ENCODE peak calls at places on chromosomes 2 and 18, in five cellular contexts. One of them, this sample, is unnamed.

GRCh38 chr2:120758181-120759048 is 22.7 kb downstream of the GLI2 start:
- DNase-seq in M059J: no peak
- DNase-seq in lower lobe of right lung: peak
- DNase-seq in Caco-2: peak
- DNase-seq in HuH-7.5: no peak
- DNase-seq in this sample: no peak

GRCh38 chr18:7201096-7201495 is 29.8 kb upstream of the LRRC30 start:
- DNase-seq in M059J: no peak
- DNase-seq in lower lobe of right lung: no peak
- DNase-seq in Caco-2: no peak
- DNase-seq in HuH-7.5: no peak
- DNase-seq in this sample: no peak

GRCh38 chr2:143476421-143477084 is 347.3 kb downstream of the ARHGAP15 start:
- DNase-seq in M059J: no peak
- DNase-seq in lower lobe of right lung: no peak
- DNase-seq in Caco-2: no peak
- DNase-seq in HuH-7.5: no peak
- DNase-seq in this sample: no peak

GRCh38 chr2:234550056-234550455 is 53.2 kb upstream of the ARL4C start:
- DNase-seq in M059J: no peak
- DNase-seq in lower lobe of right lung: no peak
- DNase-seq in Caco-2: no peak
- DNase-seq in HuH-7.5: no peak
- DNase-seq in this sample: no peak

GRCh38 chr18:79934311-79935097 is 16.9 kb downstream of the SLC66A2 start:
- DNase-seq in M059J: no peak
- DNase-seq in lower lobe of right lung: peak
- DNase-seq in Caco-2: peak
- DNase-seq in HuH-7.5: peak
- DNase-seq in this sample: no peak

GRCh38 chr18:48813833-48814489 is 136.8 kb downstream of the SMAD7 start:
- DNase-seq in M059J: no peak
- DNase-seq in lower lobe of right lung: peak
- DNase-seq in Caco-2: no peak
- DNase-seq in HuH-7.5: no peak
- DNase-seq in this sample: no peak

GRCh38 chr18:58639237-58639636 is 10.3 kb upstream of the ALPK2 start:
- DNase-seq in M059J: no peak
- DNase-seq in lower lobe of right lung: no peak
- DNase-seq in Caco-2: no peak
- DNase-seq in HuH-7.5: no peak
- DNase-seq in this sample: no peak

GRCh38 chr2:121699421-121700328 is 37.0 kb downstream of the NIFK start:
- DNase-seq in M059J: peak
- DNase-seq in lower lobe of right lung: peak
- DNase-seq in Caco-2: no peak
- DNase-seq in HuH-7.5: no peak
- DNase-seq in this sample: peak

GRCh38 chr2:45256867-45257641 is 247.8 kb upstream of the SIX2 start:
- DNase-seq in M059J: no peak
- DNase-seq in lower lobe of right lung: no peak
- DNase-seq in Caco-2: no peak
- DNase-seq in HuH-7.5: peak
- DNase-seq in this sample: no peak

GRCh38 chr2:217685255-217685605 is 317.6 kb downstream of the TNS1 start:
- DNase-seq in M059J: peak
- DNase-seq in lower lobe of right lung: peak
- DNase-seq in Caco-2: peak
- DNase-seq in HuH-7.5: peak
- DNase-seq in this sample: no peak

GRCh38 chr2:46098606-46099005 is 198.6 kb upstream of the EPAS1 start:
- DNase-seq in M059J: peak
- DNase-seq in lower lobe of right lung: no peak
- DNase-seq in Caco-2: no peak
- DNase-seq in HuH-7.5: no peak
- DNase-seq in this sample: no peak

GRCh38 chr2:19185061-19185460 is 173.4 kb downstream of the OSR1 start:
- DNase-seq in M059J: peak
- DNase-seq in lower lobe of right lung: no peak
- DNase-seq in Caco-2: no peak
- DNase-seq in HuH-7.5: no peak
- DNase-seq in this sample: no peak

GRCh38 chr18:25561923-25562322 is 210.0 kb upstream of the ZNF521 start:
- DNase-seq in M059J: peak
- DNase-seq in lower lobe of right lung: no peak
- DNase-seq in Caco-2: no peak
- DNase-seq in HuH-7.5: no peak
- DNase-seq in this sample: no peak

GRCh38 chr18:3594760-3595241 is 144.8 kb downstream of the TGIF1 start:
- DNase-seq in M059J: peak
- DNase-seq in lower lobe of right lung: no peak
- DNase-seq in Caco-2: no peak
- DNase-seq in HuH-7.5: no peak
- DNase-seq in this sample: no peak

GRCh38 chr2:31945572-31945935 is 65.3 kb downstream of the MEMO1 start:
- DNase-seq in M059J: no peak
- DNase-seq in lower lobe of right lung: no peak
- DNase-seq in Caco-2: no peak
- DNase-seq in HuH-7.5: no peak
- DNase-seq in this sample: no peak

GRCh38 chr2:242024751-242025355 is 155.3 kb downstream of the RTP5 start:
- DNase-seq in M059J: no peak
- DNase-seq in lower lobe of right lung: no peak
- DNase-seq in Caco-2: no peak
- DNase-seq in HuH-7.5: no peak
- DNase-seq in this sample: no peak

GRCh38 chr18:47260924-47261701 is 9.7 kb upstream of the SKOR2 start:
- DNase-seq in M059J: no peak
- DNase-seq in lower lobe of right lung: no peak
- DNase-seq in Caco-2: no peak
- DNase-seq in HuH-7.5: no peak
- DNase-seq in this sample: no peak

GRCh38 chr2:163558286-163559009 is 177.4 kb downstream of the FIGN start:
- DNase-seq in M059J: no peak
- DNase-seq in lower lobe of right lung: no peak
- DNase-seq in Caco-2: no peak
- DNase-seq in HuH-7.5: no peak
- DNase-seq in this sample: no peak

GRCh38 chr2:12106440-12107080 is 360.1 kb downstream of the LPIN1 start:
- DNase-seq in M059J: peak
- DNase-seq in lower lobe of right lung: no peak
- DNase-seq in Caco-2: no peak
- DNase-seq in HuH-7.5: no peak
- DNase-seq in this sample: peak

GRCh38 chr18:3511980-3512379 is 62.0 kb downstream of the TGIF1 start:
- DNase-seq in M059J: peak
- DNase-seq in lower lobe of right lung: no peak
- DNase-seq in Caco-2: no peak
- DNase-seq in HuH-7.5: no peak
- DNase-seq in this sample: no peak

GRCh38 chr2:28362991-28363521 is 29.6 kb upstream of the FOSL2 start:
- DNase-seq in M059J: no peak
- DNase-seq in lower lobe of right lung: no peak
- DNase-seq in Caco-2: no peak
- DNase-seq in HuH-7.5: no peak
- DNase-seq in this sample: no peak